ENCODE peak calls at places on chromosomes 1 and 21, in six cellular contexts. One of them, this sample, is unnamed.

GRCh38 chr21:28235169-28235892 is 757.3 kb downstream of the LTN1 start:
- DNase-seq in suprapubic skin: no peak
- DNase-seq in sigmoid colon: peak; percentile 64
- DNase-seq in left ventricle myocardium inferior: peak; percentile 22
- DNase-seq in thoracic aorta: no peak
- DNase-seq in pancreas: no peak
- DNase-seq in this sample: peak; percentile 16

GRCh38 chr1:23619299-23620188 is 60.2 kb upstream of the ID3 start:
- DNase-seq in left ventricle myocardium inferior: no peak
- DNase-seq in thoracic aorta: no peak
- DNase-seq in suprapubic skin: no peak
- DNase-seq in sigmoid colon: no peak
- DNase-seq in pancreas: peak; percentile 67
- DNase-seq in this sample: no peak

GRCh38 chr1:169906938-169907337 is 13.2 kb upstream of the SCYL3 start:
- DNase-seq in suprapubic skin: no peak
- DNase-seq in thoracic aorta: no peak
- DNase-seq in pancreas: no peak
- DNase-seq in left ventricle myocardium inferior: no peak
- DNase-seq in sigmoid colon: no peak
- DNase-seq in this sample: no peak

GRCh38 chr21:44802396-44803153 is 955 bp upstream of the UBE2G2 start:
- DNase-seq in sigmoid colon: no peak
- DNase-seq in suprapubic skin: no peak
- DNase-seq in thoracic aorta: no peak
- DNase-seq in left ventricle myocardium inferior: no peak
- DNase-seq in pancreas: no peak
- DNase-seq in this sample: no peak

GRCh38 chr21:33884361-33885157 is 31.0 kb downstream of the ATP5PO start:
- DNase-seq in thoracic aorta: no peak
- DNase-seq in suprapubic skin: no peak
- DNase-seq in left ventricle myocardium inferior: no peak
- DNase-seq in sigmoid colon: peak; percentile 34
- DNase-seq in pancreas: no peak
- DNase-seq in this sample: no peak

GRCh38 chr1:165354739-165355138 is 1.8 kb downstream of the LMX1A start:
- DNase-seq in suprapubic skin: no peak
- DNase-seq in left ventricle myocardium inferior: no peak
- DNase-seq in pancreas: no peak
- DNase-seq in sigmoid colon: no peak
- DNase-seq in thoracic aorta: no peak
- DNase-seq in this sample: peak; percentile 32

GRCh38 chr1:226641671-226642231 is 93.2 kb downstream of the STUM start:
- DNase-seq in sigmoid colon: peak; percentile 58
- DNase-seq in thoracic aorta: no peak
- DNase-seq in suprapubic skin: no peak
- DNase-seq in pancreas: no peak
- DNase-seq in left ventricle myocardium inferior: no peak
- DNase-seq in this sample: no peak

GRCh38 chr21:41901099-41901498 is 22.0 kb upstream of the PRDM15 start:
- DNase-seq in sigmoid colon: peak; percentile 38
- DNase-seq in left ventricle myocardium inferior: no peak
- DNase-seq in thoracic aorta: no peak
- DNase-seq in pancreas: peak; percentile 68
- DNase-seq in suprapubic skin: no peak
- DNase-seq in this sample: no peak

GRCh38 chr1:216750031-216750627 is 26.9 kb upstream of the ESRRG start:
- DNase-seq in pancreas: peak; percentile 3
- DNase-seq in thoracic aorta: no peak
- DNase-seq in suprapubic skin: no peak
- DNase-seq in left ventricle myocardium inferior: no peak
- DNase-seq in sigmoid colon: no peak
- DNase-seq in this sample: no peak

GRCh38 chr1:62325696-62326095 is 6.5 kb upstream of the KANK4 start:
- DNase-seq in sigmoid colon: no peak
- DNase-seq in pancreas: no peak
- DNase-seq in left ventricle myocardium inferior: no peak
- DNase-seq in suprapubic skin: no peak
- DNase-seq in thoracic aorta: no peak
- DNase-seq in this sample: no peak

GRCh38 chr1:92203105-92203504 is 14.6 kb upstream of the C1orf146 start:
- DNase-seq in left ventricle myocardium inferior: no peak
- DNase-seq in sigmoid colon: no peak
- DNase-seq in pancreas: no peak
- DNase-seq in thoracic aorta: no peak
- DNase-seq in suprapubic skin: no peak
- DNase-seq in this sample: no peak

GRCh38 chr1:231523816-231524215 is 4.7 kb upstream of the TSNAX start:
- DNase-seq in left ventricle myocardium inferior: no peak
- DNase-seq in sigmoid colon: no peak
- DNase-seq in pancreas: no peak
- DNase-seq in thoracic aorta: no peak
- DNase-seq in suprapubic skin: no peak
- DNase-seq in this sample: no peak

GRCh38 chr21:16058896-16059295 is 329.1 kb downstream of the USP25 start:
- DNase-seq in left ventricle myocardium inferior: no peak
- DNase-seq in thoracic aorta: no peak
- DNase-seq in pancreas: no peak
- DNase-seq in sigmoid colon: no peak
- DNase-seq in suprapubic skin: no peak
- DNase-seq in this sample: no peak

GRCh38 chr1:77400781-77401180 is 119.0 kb downstream of the AK5 start:
- DNase-seq in left ventricle myocardium inferior: no peak
- DNase-seq in suprapubic skin: no peak
- DNase-seq in thoracic aorta: no peak
- DNase-seq in sigmoid colon: no peak
- DNase-seq in pancreas: no peak
- DNase-seq in this sample: no peak

GRCh38 chr1:6971048-6971447 is 185.8 kb downstream of the CAMTA1 start:
- DNase-seq in left ventricle myocardium inferior: no peak
- DNase-seq in pancreas: no peak
- DNase-seq in suprapubic skin: no peak
- DNase-seq in thoracic aorta: no peak
- DNase-seq in sigmoid colon: no peak
- DNase-seq in this sample: no peak

GRCh38 chr1:12594966-12595838 is 22.8 kb downstream of the DHRS3 start:
- DNase-seq in pancreas: no peak
- DNase-seq in left ventricle myocardium inferior: peak; percentile 80
- DNase-seq in suprapubic skin: peak; percentile 78
- DNase-seq in sigmoid colon: peak; percentile 86
- DNase-seq in thoracic aorta: no peak
- DNase-seq in this sample: peak; percentile 77

GRCh38 chr1:100896481-100896982 is 642 bp downstream of the SLC30A7 start:
- DNase-seq in left ventricle myocardium inferior: no peak
- DNase-seq in sigmoid colon: peak; percentile 48
- DNase-seq in suprapubic skin: no peak
- DNase-seq in thoracic aorta: no peak
- DNase-seq in pancreas: peak; percentile 13
- DNase-seq in this sample: no peak

GRCh38 chr1:32201011-32201855 is 838 bp downstream of the CCDC28B start:
- DNase-seq in left ventricle myocardium inferior: peak; percentile 77
- DNase-seq in sigmoid colon: peak; percentile 87
- DNase-seq in thoracic aorta: no peak
- DNase-seq in suprapubic skin: peak; percentile 85
- DNase-seq in pancreas: peak; percentile 72
- DNase-seq in this sample: peak; percentile 78

GRCh38 chr1:161956097-161956496 is 67.6 kb downstream of the OLFML2B start:
- DNase-seq in pancreas: no peak
- DNase-seq in sigmoid colon: no peak
- DNase-seq in left ventricle myocardium inferior: no peak
- DNase-seq in thoracic aorta: no peak
- DNase-seq in suprapubic skin: no peak
- DNase-seq in this sample: no peak

GRCh38 chr1:50228871-50229384 is 120.2 kb downstream of the ELAVL4 start:
- DNase-seq in sigmoid colon: no peak
- DNase-seq in left ventricle myocardium inferior: no peak
- DNase-seq in thoracic aorta: no peak
- DNase-seq in suprapubic skin: no peak
- DNase-seq in pancreas: no peak
- DNase-seq in this sample: no peak

GRCh38 chr1:101474039-101474665 is 237.3 kb downstream of the S1PR1 start:
- DNase-seq in sigmoid colon: no peak
- DNase-seq in pancreas: no peak
- DNase-seq in thoracic aorta: no peak
- DNase-seq in left ventricle myocardium inferior: no peak
- DNase-seq in suprapubic skin: no peak
- DNase-seq in this sample: no peak

GRCh38 chr1:204366759-204367158 is 7.0 kb upstream of the PLEKHA6 start:
- DNase-seq in suprapubic skin: no peak
- DNase-seq in left ventricle myocardium inferior: no peak
- DNase-seq in pancreas: no peak
- DNase-seq in sigmoid colon: no peak
- DNase-seq in thoracic aorta: no peak
- DNase-seq in this sample: no peak

GRCh38 chr1:207499573-207499972 is 3.6 kb downstream of the CR1 start:
- DNase-seq in thoracic aorta: no peak
- DNase-seq in sigmoid colon: no peak
- DNase-seq in suprapubic skin: peak; percentile 71
- DNase-seq in left ventricle myocardium inferior: peak; percentile 58
- DNase-seq in pancreas: peak; percentile 25
- DNase-seq in this sample: no peak

GRCh38 chr1:20727746-20728316 is 4.7 kb downstream of the SH2D5 start:
- DNase-seq in suprapubic skin: no peak
- DNase-seq in left ventricle myocardium inferior: no peak
- DNase-seq in thoracic aorta: no peak
- DNase-seq in sigmoid colon: no peak
- DNase-seq in pancreas: no peak
- DNase-seq in this sample: peak; percentile 29

GRCh38 chr1:237031480-237031879 is 10.5 kb upstream of the RYR2 start:
- DNase-seq in thoracic aorta: no peak
- DNase-seq in sigmoid colon: no peak
- DNase-seq in pancreas: no peak
- DNase-seq in left ventricle myocardium inferior: no peak
- DNase-seq in suprapubic skin: no peak
- DNase-seq in this sample: no peak

GRCh38 chr1:92749024-92749634 is 35.8 kb downstream of the EVI5 start:
- DNase-seq in sigmoid colon: no peak
- DNase-seq in pancreas: peak; percentile 27
- DNase-seq in left ventricle myocardium inferior: no peak
- DNase-seq in suprapubic skin: no peak
- DNase-seq in thoracic aorta: no peak
- DNase-seq in this sample: no peak

GRCh38 chr21:46605759-46606426 is 1.0 kb upstream of the S100B start:
- DNase-seq in sigmoid colon: no peak
- DNase-seq in suprapubic skin: peak; percentile 55
- DNase-seq in thoracic aorta: no peak
- DNase-seq in pancreas: no peak
- DNase-seq in left ventricle myocardium inferior: peak; percentile 37
- DNase-seq in this sample: no peak

GRCh38 chr1:117886101-117886795 is 43.2 kb downstream of the GDAP2 start:
- DNase-seq in suprapubic skin: no peak
- DNase-seq in left ventricle myocardium inferior: no peak
- DNase-seq in sigmoid colon: no peak
- DNase-seq in pancreas: no peak
- DNase-seq in thoracic aorta: no peak
- DNase-seq in this sample: no peak

GRCh38 chr1:114040273-114041043 is 61.2 kb downstream of the OLFML3 start:
- DNase-seq in suprapubic skin: no peak
- DNase-seq in left ventricle myocardium inferior: no peak
- DNase-seq in pancreas: no peak
- DNase-seq in sigmoid colon: no peak
- DNase-seq in thoracic aorta: no peak
- DNase-seq in this sample: no peak

This sample was measured in left lung.